ENCODE peak calls at places on chromosomes 6 and 20, in four cellular contexts. J is tibial artery, M is HFF-Myc, W is left ventricle myocardium inferior. I is an unnamed sample.

GRCh38 chr6:158042245-158042798 is 60.7 kb downstream of the SYNJ2 start:
- DNase-seq in W (peak), M (no peak), J (peak), I (peak)

GRCh38 chr6:10170816-10171215 is 244.1 kb downstream of the TFAP2A start:
- DNase-seq in M (no peak), J (no peak), W (no peak), I (no peak)

GRCh38 chr6:16770701-16771569 is 9.7 kb upstream of the ATXN1 start:
- DNase-seq in M (peak), J (peak), W (peak), I (peak)

GRCh38 chr6:149331871-149332270 is 14.4 kb downstream of the TAB2 start:
- DNase-seq in M (no peak), W (no peak), J (no peak), I (peak)

GRCh38 chr6:148590881-148591280 is 155.9 kb upstream of the UST start:
- DNase-seq in M (no peak), J (no peak), W (no peak), I (no peak)

GRCh38 chr20:13270211-13270610 is 49.1 kb downstream of the ISM1 start:
- DNase-seq in W (no peak), M (no peak), J (no peak), I (no peak)

GRCh38 chr6:23446394-23447001 is 679.5 kb upstream of the NRSN1 start:
- DNase-seq in M (peak), W (no peak), J (no peak), I (peak)

GRCh38 chr6:140041571-140042332 is 667.3 kb upstream of the CITED2 start:
- DNase-seq in M (no peak), W (no peak), J (no peak), I (no peak)

GRCh38 chr20:50843331-50844276 is 48.7 kb downstream of the BCAS4 start:
- DNase-seq in J (no peak), M (no peak), W (no peak), I (no peak)

GRCh38 chr20:22795455-22795854 is 211.1 kb upstream of the FOXA2 start:
- DNase-seq in W (no peak), J (no peak), M (no peak), I (no peak)

GRCh38 chr6:57267586-57268293 is 45.6 kb upstream of the RAB23 start:
- DNase-seq in M (peak), W (no peak), J (peak), I (peak)

GRCh38 chr6:7262037-7262461 is 51.0 kb downstream of the SSR1 start:
- DNase-seq in M (no peak), W (peak), J (peak), I (no peak)
- H3K4me3 ChIP-seq in M (peak), W (peak), J (no peak), I (peak)

GRCh38 chr6:42818878-42819277 is 37.0 kb downstream of the BICRAL start:
- DNase-seq in J (no peak), M (no peak), W (no peak), I (no peak)

GRCh38 chr6:42820509-42821340 is 38.9 kb downstream of the BICRAL start:
- DNase-seq in J (peak), M (no peak), W (peak), I (peak)

GRCh38 chr6:42821341-42821668 is 39.5 kb downstream of the BICRAL start:
- DNase-seq in W (no peak), J (no peak), M (no peak), I (no peak)

GRCh38 chr6:42821846-42822245 is 40.0 kb downstream of the BICRAL start:
- DNase-seq in W (no peak), J (no peak), M (no peak), I (no peak)

DNA sequence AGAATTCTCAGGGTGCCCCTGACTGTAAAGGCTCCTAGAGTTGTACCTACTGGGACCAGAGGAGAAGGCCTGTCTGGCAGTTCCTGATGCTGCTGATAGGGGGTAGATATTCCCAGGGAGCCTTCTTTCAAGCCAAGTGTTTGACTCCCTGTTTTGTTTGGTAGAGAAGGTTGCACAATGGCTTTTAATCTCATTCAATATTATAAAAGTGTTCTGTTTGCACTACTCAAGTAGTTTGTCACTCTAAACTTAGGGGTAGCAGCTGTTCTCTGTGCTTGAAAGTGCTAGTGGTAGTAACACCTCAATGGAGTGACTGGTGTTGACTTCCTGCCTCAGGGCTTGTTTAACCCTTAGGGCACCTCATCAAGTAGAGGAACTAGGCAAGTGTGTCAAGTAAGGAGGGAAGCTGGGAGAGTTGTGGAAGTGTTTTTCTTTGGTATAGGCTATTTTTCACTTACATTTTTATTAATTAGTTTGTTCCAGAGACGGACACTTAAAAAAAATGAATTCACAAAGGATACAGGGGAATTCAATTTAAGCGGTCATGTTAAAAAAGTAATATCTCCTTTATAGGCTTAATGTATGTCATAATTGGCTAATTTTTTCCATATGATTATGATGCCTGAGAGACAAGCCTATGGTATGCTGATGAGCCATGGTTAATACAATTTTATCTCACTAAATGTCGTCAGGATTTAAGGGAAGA is 38.1 kb downstream of the BICRAL start:
- DNase-seq in W (no peak), J (no peak), M (no peak), I (peak)
- TF ChIP-seq CTCF in W (peak), J (no peak), M (peak), I (peak)

DNA sequence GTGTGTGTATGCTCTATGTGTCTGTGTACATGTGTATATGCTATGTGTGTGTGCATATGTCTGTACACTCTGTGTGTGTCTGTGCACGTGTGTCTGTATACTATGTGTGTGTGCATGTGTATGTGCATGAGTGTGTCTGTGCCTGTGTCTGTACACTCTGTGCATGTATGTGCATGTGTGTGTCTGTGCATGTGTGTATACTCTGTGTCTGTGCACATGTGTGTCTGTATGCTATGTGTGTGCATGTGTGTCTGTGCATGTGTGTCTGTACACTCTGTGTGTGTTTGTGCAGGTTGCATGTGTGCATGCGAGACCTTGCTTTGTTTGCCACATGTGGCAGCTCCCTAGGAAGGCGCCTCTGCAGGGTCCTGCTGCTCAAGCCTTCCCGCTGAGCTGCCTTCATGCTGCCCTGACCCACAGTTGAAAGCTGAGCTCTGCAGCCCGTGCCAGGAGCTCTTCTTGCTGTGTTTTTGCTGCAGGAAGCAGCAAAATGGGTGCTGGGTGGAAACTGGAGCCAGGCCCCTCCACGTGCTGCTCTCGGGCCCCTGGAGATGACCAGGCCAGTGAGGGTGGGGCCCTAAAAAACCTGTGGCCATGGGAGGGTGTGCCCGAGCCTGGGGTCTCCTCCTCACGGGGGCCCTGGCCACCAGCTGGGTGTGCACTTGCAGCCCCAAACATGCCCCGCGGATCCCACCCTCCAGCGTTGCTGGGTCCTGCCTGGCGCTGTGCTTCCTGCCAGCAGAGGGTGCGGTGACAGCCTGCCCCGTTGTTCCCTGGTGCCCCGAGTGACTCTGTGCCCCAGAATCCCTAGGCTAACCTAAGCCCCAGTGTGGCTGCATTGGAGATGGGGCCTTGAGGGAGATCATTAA is 109.1 kb downstream of the DACT2 start:
- DNase-seq in M (no peak), W (no peak), J (no peak), I (no peak)
- H3K4me3 ChIP-seq in M (no peak), W (no peak), J (no peak), I (no peak)

DNA sequence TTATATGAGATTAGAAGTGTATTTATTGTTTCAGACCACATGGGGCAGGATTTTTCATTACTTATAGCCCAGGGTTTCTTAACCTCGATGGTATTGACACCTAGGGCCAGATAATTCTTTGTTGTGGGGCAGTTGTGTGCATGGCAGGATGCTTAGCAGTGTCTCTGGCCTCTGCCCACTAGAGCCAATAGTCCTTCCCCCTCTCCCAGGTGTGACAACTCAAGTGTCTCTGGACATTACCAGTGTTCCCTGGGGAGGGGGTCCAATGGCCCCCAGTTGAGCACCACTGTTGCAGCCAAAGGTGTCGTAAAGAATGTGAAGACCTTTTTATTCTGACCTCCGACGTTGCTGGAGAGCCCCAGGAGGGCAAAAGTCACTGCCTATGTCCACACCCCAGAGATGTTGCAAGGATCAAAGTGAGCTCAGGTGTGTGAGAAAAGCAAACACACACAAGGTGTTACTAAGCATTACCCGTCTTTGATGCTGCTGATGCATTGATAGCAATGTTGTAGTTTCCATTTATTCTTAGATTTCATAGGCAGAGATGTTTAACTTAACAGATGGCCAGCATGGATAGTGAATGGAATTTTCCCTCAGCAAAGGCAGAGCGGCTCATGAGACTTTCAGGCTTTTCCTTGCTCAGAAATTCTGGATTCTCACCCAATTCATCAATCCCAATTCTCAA is 22.2 kb downstream of the BANF2 start:
- DNase-seq in W (no peak), M (no peak), J (no peak), I (no peak)
- TF ChIP-seq CTCF in W (no peak), M (no peak), J (no peak), I (peak)

DNA sequence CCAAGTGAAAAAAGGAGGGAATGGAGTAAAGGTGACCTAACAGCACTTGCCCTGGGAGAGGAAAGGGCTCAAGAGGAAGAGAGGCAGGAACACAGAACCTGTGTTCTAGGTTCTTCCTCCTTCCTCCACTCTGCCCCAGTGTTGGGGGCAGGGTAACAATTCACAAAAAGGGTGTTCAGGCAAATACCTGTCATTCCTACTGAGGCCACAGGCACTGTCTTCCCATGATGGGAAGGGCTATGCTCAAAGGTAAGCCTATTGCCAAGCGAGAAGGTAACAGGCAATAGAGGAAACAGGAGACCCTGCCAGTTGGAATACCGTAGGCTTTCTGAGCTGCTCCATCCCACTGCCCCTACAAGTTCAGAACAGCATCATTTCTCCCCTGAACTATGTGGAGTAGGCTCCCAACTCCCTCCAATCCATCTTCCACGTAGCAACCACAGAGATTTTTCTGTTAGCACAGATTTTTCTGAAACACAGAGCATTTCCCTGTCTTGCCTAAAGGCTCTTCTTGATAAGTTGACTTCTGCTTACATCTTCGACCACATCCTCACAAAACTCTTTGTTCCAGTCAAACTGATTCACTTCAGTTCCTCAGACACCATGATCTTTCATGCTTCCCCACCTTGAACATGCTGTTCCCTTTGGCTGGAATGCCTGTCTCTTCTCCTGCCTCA is 2.7 kb downstream of the AGPAT1 start:
- DNase-seq in M (no peak), J (no peak), W (no peak), I (no peak)
- H3K4me3 ChIP-seq in M (no peak), J (no peak), W (no peak), I (no peak)

DNA sequence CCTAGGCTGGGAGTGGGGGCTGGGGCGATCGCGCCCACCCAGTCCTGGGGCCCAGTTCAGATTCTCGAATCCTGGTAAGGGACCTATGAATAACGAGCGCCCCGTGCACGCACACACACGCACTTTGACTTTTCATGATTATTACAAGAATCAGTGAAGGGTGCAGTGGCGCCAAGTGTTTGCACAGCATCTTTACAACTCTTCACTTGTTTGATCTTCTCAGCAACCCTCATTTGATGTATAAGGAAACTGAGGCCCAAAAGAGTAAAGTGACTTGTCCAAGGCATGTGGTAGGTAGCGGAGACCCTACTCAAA is 863 bp upstream of the LRFN2 start:
- DNase-seq in M (no peak), J (no peak), W (no peak), I (no peak)
- TF ChIP-seq CTCF in M (peak), J (no peak), W (no peak), I (no peak)

GRCh38 chr6:117237561-117237960 is 27.8 kb upstream of the VGLL2 start:
- DNase-seq in J (no peak), M (peak), W (no peak), I (peak)
- H3K4me3 ChIP-seq in J (no peak), M (no peak), W (no peak), I (no peak)

DNA sequence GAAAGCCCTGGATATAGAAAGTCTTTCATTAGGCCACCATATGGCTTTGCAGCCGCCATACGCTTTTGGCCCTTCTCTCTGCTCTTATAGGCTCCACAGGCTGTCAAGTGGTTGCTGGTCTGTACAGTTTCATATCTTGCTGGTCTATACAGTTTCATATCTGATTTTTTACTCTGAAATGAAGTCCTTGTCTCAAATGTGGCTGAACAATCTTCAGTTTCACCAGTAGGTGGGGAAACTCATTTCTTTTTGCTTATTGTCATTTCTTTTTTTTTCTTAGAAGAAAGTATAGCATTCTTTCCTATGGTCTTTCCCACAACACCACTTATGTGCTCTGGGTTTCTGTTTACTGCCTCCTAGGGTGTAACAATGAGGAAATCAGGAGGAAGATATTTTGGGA is 771.4 kb upstream of the MMS22L start:
- DNase-seq in J (no peak), W (no peak), M (no peak), I (no peak)
- TF ChIP-seq CTCF in J (no peak), W (no peak), M (no peak), I (no peak)

DNA sequence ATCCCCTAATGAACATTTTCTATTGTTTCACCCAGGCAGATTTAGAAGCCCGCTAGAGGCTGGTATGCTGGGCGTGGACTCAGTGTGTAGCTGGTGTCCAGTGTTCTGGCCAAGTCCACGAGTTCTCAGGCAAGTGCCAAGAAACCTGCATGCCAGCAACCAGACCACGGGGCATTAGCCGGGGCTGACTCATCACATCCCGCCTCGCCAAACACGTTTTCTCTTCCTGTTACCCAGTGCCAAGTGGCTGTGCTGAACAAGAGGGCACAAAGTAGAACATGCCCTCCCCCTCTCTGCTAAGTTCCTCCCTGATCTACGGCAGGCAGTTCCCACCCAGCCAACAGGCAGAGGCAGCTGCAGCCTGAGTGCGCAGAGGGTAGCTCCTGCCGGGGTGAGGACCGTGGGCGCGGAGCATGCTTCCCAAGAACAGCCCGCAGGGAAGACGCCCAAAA is 29.6 kb downstream of the RAMACL start:
- DNase-seq in M (no peak), W (peak), J (peak), I (peak)
- H3K4me3 ChIP-seq in M (no peak), W (peak), J (no peak), I (no peak)

I was measured in fibroblast of lung.